ENCODE peak calls at places on chromosome 6, in nine cellular contexts. One of them, this sample, is unnamed.

GRCh38 chr6:27332692-27333641 is 20.9 kb upstream of the POM121L2 start:
- DNase-seq in tibial nerve: no peak
- DNase-seq in CD8-positive, alpha-beta memory T cell: peak; percentile 17
- DNase-seq in NCI-H510A treated with DMSO at 0.1 percent for 48 hours: peak; percentile 30
- DNase-seq in progenitor cell of endocrine pancreas: no peak
- DNase-seq in ovary: peak; percentile 48
- DNase-seq in stimulated activated CD8-positive, alpha-beta memory T cell treated with anti-CD3 and anti-CD28 coated beads, Interleukin-2, amount 100 ng/mL, for 1 hour: no peak
- DNase-seq in central memory CD4-positive, alpha-beta T cell: peak; percentile 47
- DNase-seq in activated CD8-positive, alpha-beta memory T cell treated with anti-CD3 and anti-CD28 coated beads for 4 hours: no peak
- DNase-seq in this sample: peak; percentile 29

GRCh38 chr6:89542856-89543254 is 95.7 kb downstream of the LYRM2 start:
- DNase-seq in stimulated activated CD8-positive, alpha-beta memory T cell treated with anti-CD3 and anti-CD28 coated beads, Interleukin-2, amount 100 ng/mL, for 1 hour: no peak
- DNase-seq in tibial nerve: no peak
- DNase-seq in activated CD8-positive, alpha-beta memory T cell treated with anti-CD3 and anti-CD28 coated beads for 4 hours: no peak
- DNase-seq in NCI-H510A treated with DMSO at 0.1 percent for 48 hours: no peak
- DNase-seq in progenitor cell of endocrine pancreas: no peak
- DNase-seq in ovary: no peak
- DNase-seq in CD8-positive, alpha-beta memory T cell: no peak
- DNase-seq in central memory CD4-positive, alpha-beta T cell: no peak
- DNase-seq in this sample: no peak

GRCh38 chr6:137866200-137866913 is 702 bp upstream of the TNFAIP3 start:
- DNase-seq in activated CD8-positive, alpha-beta memory T cell treated with anti-CD3 and anti-CD28 coated beads for 4 hours: no peak
- DNase-seq in ovary: peak; percentile 53
- DNase-seq in stimulated activated CD8-positive, alpha-beta memory T cell treated with anti-CD3 and anti-CD28 coated beads, Interleukin-2, amount 100 ng/mL, for 1 hour: no peak
- DNase-seq in tibial nerve: peak; percentile 39
- DNase-seq in NCI-H510A treated with DMSO at 0.1 percent for 48 hours: no peak
- DNase-seq in CD8-positive, alpha-beta memory T cell: no peak
- DNase-seq in progenitor cell of endocrine pancreas: peak; percentile 13
- DNase-seq in central memory CD4-positive, alpha-beta T cell: no peak
- DNase-seq in this sample: no peak

GRCh38 chr6:22765015-22765414 is 195.6 kb downstream of the HDGFL1 start:
- DNase-seq in stimulated activated CD8-positive, alpha-beta memory T cell treated with anti-CD3 and anti-CD28 coated beads, Interleukin-2, amount 100 ng/mL, for 1 hour: no peak
- DNase-seq in progenitor cell of endocrine pancreas: no peak
- DNase-seq in ovary: no peak
- DNase-seq in NCI-H510A treated with DMSO at 0.1 percent for 48 hours: no peak
- DNase-seq in tibial nerve: no peak
- DNase-seq in activated CD8-positive, alpha-beta memory T cell treated with anti-CD3 and anti-CD28 coated beads for 4 hours: no peak
- DNase-seq in CD8-positive, alpha-beta memory T cell: no peak
- DNase-seq in central memory CD4-positive, alpha-beta T cell: no peak
- DNase-seq in this sample: no peak

GRCh38 chr6:3343089-3343901 is 84.5 kb downstream of the PSMG4 start:
- DNase-seq in ovary: no peak
- DNase-seq in central memory CD4-positive, alpha-beta T cell: no peak
- DNase-seq in activated CD8-positive, alpha-beta memory T cell treated with anti-CD3 and anti-CD28 coated beads for 4 hours: no peak
- DNase-seq in progenitor cell of endocrine pancreas: no peak
- DNase-seq in stimulated activated CD8-positive, alpha-beta memory T cell treated with anti-CD3 and anti-CD28 coated beads, Interleukin-2, amount 100 ng/mL, for 1 hour: no peak
- DNase-seq in CD8-positive, alpha-beta memory T cell: no peak
- DNase-seq in tibial nerve: no peak
- DNase-seq in NCI-H510A treated with DMSO at 0.1 percent for 48 hours: no peak
- DNase-seq in this sample: no peak

GRCh38 chr6:37024665-37025337 is 19.3 kb downstream of the FGD2 start:
- DNase-seq in tibial nerve: no peak
- DNase-seq in activated CD8-positive, alpha-beta memory T cell treated with anti-CD3 and anti-CD28 coated beads for 4 hours: no peak
- DNase-seq in stimulated activated CD8-positive, alpha-beta memory T cell treated with anti-CD3 and anti-CD28 coated beads, Interleukin-2, amount 100 ng/mL, for 1 hour: no peak
- DNase-seq in ovary: no peak
- DNase-seq in central memory CD4-positive, alpha-beta T cell: no peak
- DNase-seq in progenitor cell of endocrine pancreas: no peak
- DNase-seq in NCI-H510A treated with DMSO at 0.1 percent for 48 hours: no peak
- DNase-seq in CD8-positive, alpha-beta memory T cell: no peak
- DNase-seq in this sample: no peak

GRCh38 chr6:151806757-151807512 is 547 bp upstream of the ESR1 start:
- DNase-seq in NCI-H510A treated with DMSO at 0.1 percent for 48 hours: no peak
- DNase-seq in central memory CD4-positive, alpha-beta T cell: no peak
- DNase-seq in progenitor cell of endocrine pancreas: no peak
- DNase-seq in stimulated activated CD8-positive, alpha-beta memory T cell treated with anti-CD3 and anti-CD28 coated beads, Interleukin-2, amount 100 ng/mL, for 1 hour: no peak
- DNase-seq in ovary: no peak
- DNase-seq in CD8-positive, alpha-beta memory T cell: no peak
- DNase-seq in activated CD8-positive, alpha-beta memory T cell treated with anti-CD3 and anti-CD28 coated beads for 4 hours: no peak
- DNase-seq in tibial nerve: no peak
- DNase-seq in this sample: no peak

GRCh38 chr6:134822920-134823430 is 126.9 kb downstream of the ALDH8A1 start:
- DNase-seq in NCI-H510A treated with DMSO at 0.1 percent for 48 hours: peak; percentile 57
- DNase-seq in activated CD8-positive, alpha-beta memory T cell treated with anti-CD3 and anti-CD28 coated beads for 4 hours: no peak
- DNase-seq in tibial nerve: peak; percentile 77
- DNase-seq in stimulated activated CD8-positive, alpha-beta memory T cell treated with anti-CD3 and anti-CD28 coated beads, Interleukin-2, amount 100 ng/mL, for 1 hour: no peak
- DNase-seq in central memory CD4-positive, alpha-beta T cell: peak; percentile 36
- DNase-seq in CD8-positive, alpha-beta memory T cell: no peak
- DNase-seq in progenitor cell of endocrine pancreas: peak; percentile 43
- DNase-seq in ovary: peak; percentile 47
- DNase-seq in this sample: peak; percentile 36

GRCh38 chr6:6725834-6726194 is 137.3 kb downstream of the LY86 start:
- DNase-seq in activated CD8-positive, alpha-beta memory T cell treated with anti-CD3 and anti-CD28 coated beads for 4 hours: no peak
- DNase-seq in ovary: no peak
- DNase-seq in NCI-H510A treated with DMSO at 0.1 percent for 48 hours: no peak
- DNase-seq in central memory CD4-positive, alpha-beta T cell: no peak
- DNase-seq in progenitor cell of endocrine pancreas: no peak
- DNase-seq in CD8-positive, alpha-beta memory T cell: no peak
- DNase-seq in tibial nerve: no peak
- DNase-seq in stimulated activated CD8-positive, alpha-beta memory T cell treated with anti-CD3 and anti-CD28 coated beads, Interleukin-2, amount 100 ng/mL, for 1 hour: no peak
- DNase-seq in this sample: no peak

GRCh38 chr6:37058084-37058586 is 52.7 kb downstream of the FGD2 start:
- DNase-seq in stimulated activated CD8-positive, alpha-beta memory T cell treated with anti-CD3 and anti-CD28 coated beads, Interleukin-2, amount 100 ng/mL, for 1 hour: no peak
- DNase-seq in progenitor cell of endocrine pancreas: no peak
- DNase-seq in ovary: no peak
- DNase-seq in CD8-positive, alpha-beta memory T cell: no peak
- DNase-seq in activated CD8-positive, alpha-beta memory T cell treated with anti-CD3 and anti-CD28 coated beads for 4 hours: no peak
- DNase-seq in tibial nerve: no peak
- DNase-seq in NCI-H510A treated with DMSO at 0.1 percent for 48 hours: no peak
- DNase-seq in central memory CD4-positive, alpha-beta T cell: no peak
- DNase-seq in this sample: no peak

GRCh38 chr6:98764378-98764911 is 69.9 kb upstream of the POU3F2 start:
- DNase-seq in tibial nerve: no peak
- DNase-seq in activated CD8-positive, alpha-beta memory T cell treated with anti-CD3 and anti-CD28 coated beads for 4 hours: no peak
- DNase-seq in CD8-positive, alpha-beta memory T cell: no peak
- DNase-seq in ovary: no peak
- DNase-seq in central memory CD4-positive, alpha-beta T cell: no peak
- DNase-seq in stimulated activated CD8-positive, alpha-beta memory T cell treated with anti-CD3 and anti-CD28 coated beads, Interleukin-2, amount 100 ng/mL, for 1 hour: no peak
- DNase-seq in progenitor cell of endocrine pancreas: no peak
- DNase-seq in NCI-H510A treated with DMSO at 0.1 percent for 48 hours: no peak
- DNase-seq in this sample: no peak

GRCh38 chr6:104633125-104633524 is 226.6 kb downstream of the HACE1 start:
- DNase-seq in CD8-positive, alpha-beta memory T cell: no peak
- DNase-seq in central memory CD4-positive, alpha-beta T cell: no peak
- DNase-seq in progenitor cell of endocrine pancreas: no peak
- DNase-seq in tibial nerve: no peak
- DNase-seq in NCI-H510A treated with DMSO at 0.1 percent for 48 hours: no peak
- DNase-seq in ovary: no peak
- DNase-seq in activated CD8-positive, alpha-beta memory T cell treated with anti-CD3 and anti-CD28 coated beads for 4 hours: no peak
- DNase-seq in stimulated activated CD8-positive, alpha-beta memory T cell treated with anti-CD3 and anti-CD28 coated beads, Interleukin-2, amount 100 ng/mL, for 1 hour: no peak
- DNase-seq in this sample: no peak

GRCh38 chr6:169654590-169655391 is 47.0 kb downstream of the WDR27 start:
- DNase-seq in progenitor cell of endocrine pancreas: peak; percentile 23
- DNase-seq in ovary: peak; percentile 86
- DNase-seq in stimulated activated CD8-positive, alpha-beta memory T cell treated with anti-CD3 and anti-CD28 coated beads, Interleukin-2, amount 100 ng/mL, for 1 hour: peak; percentile 46
- DNase-seq in CD8-positive, alpha-beta memory T cell: peak; percentile 60
- DNase-seq in NCI-H510A treated with DMSO at 0.1 percent for 48 hours: peak; percentile 83
- DNase-seq in tibial nerve: peak; percentile 63
- DNase-seq in central memory CD4-positive, alpha-beta T cell: peak; percentile 73
- DNase-seq in activated CD8-positive, alpha-beta memory T cell treated with anti-CD3 and anti-CD28 coated beads for 4 hours: peak; percentile 41
- DNase-seq in this sample: peak; percentile 73

GRCh38 chr6:144077881-144078280 is 17.5 kb downstream of the SF3B5 start:
- DNase-seq in NCI-H510A treated with DMSO at 0.1 percent for 48 hours: no peak
- DNase-seq in ovary: no peak
- DNase-seq in tibial nerve: no peak
- DNase-seq in activated CD8-positive, alpha-beta memory T cell treated with anti-CD3 and anti-CD28 coated beads for 4 hours: no peak
- DNase-seq in CD8-positive, alpha-beta memory T cell: no peak
- DNase-seq in progenitor cell of endocrine pancreas: no peak
- DNase-seq in central memory CD4-positive, alpha-beta T cell: no peak
- DNase-seq in stimulated activated CD8-positive, alpha-beta memory T cell treated with anti-CD3 and anti-CD28 coated beads, Interleukin-2, amount 100 ng/mL, for 1 hour: no peak
- DNase-seq in this sample: no peak

GRCh38 chr6:157710604-157711003 is 112.4 kb upstream of the SNX9 start:
- DNase-seq in activated CD8-positive, alpha-beta memory T cell treated with anti-CD3 and anti-CD28 coated beads for 4 hours: no peak
- DNase-seq in ovary: no peak
- DNase-seq in central memory CD4-positive, alpha-beta T cell: no peak
- DNase-seq in NCI-H510A treated with DMSO at 0.1 percent for 48 hours: no peak
- DNase-seq in progenitor cell of endocrine pancreas: no peak
- DNase-seq in CD8-positive, alpha-beta memory T cell: no peak
- DNase-seq in tibial nerve: no peak
- DNase-seq in stimulated activated CD8-positive, alpha-beta memory T cell treated with anti-CD3 and anti-CD28 coated beads, Interleukin-2, amount 100 ng/mL, for 1 hour: no peak
- DNase-seq in this sample: no peak

GRCh38 chr6:29631860-29632731 is 887 bp downstream of the GABBR1 start:
- DNase-seq in stimulated activated CD8-positive, alpha-beta memory T cell treated with anti-CD3 and anti-CD28 coated beads, Interleukin-2, amount 100 ng/mL, for 1 hour: peak; percentile 38
- DNase-seq in CD8-positive, alpha-beta memory T cell: peak; percentile 52
- DNase-seq in ovary: peak; percentile 78
- DNase-seq in activated CD8-positive, alpha-beta memory T cell treated with anti-CD3 and anti-CD28 coated beads for 4 hours: peak; percentile 44
- DNase-seq in tibial nerve: peak; percentile 27
- DNase-seq in central memory CD4-positive, alpha-beta T cell: peak; percentile 61
- DNase-seq in progenitor cell of endocrine pancreas: peak; percentile 47
- DNase-seq in NCI-H510A treated with DMSO at 0.1 percent for 48 hours: peak; percentile 58
- DNase-seq in this sample: peak; percentile 76

GRCh38 chr6:20655317-20655716 is 121.1 kb downstream of the CDKAL1 start:
- DNase-seq in NCI-H510A treated with DMSO at 0.1 percent for 48 hours: no peak
- DNase-seq in ovary: no peak
- DNase-seq in tibial nerve: no peak
- DNase-seq in CD8-positive, alpha-beta memory T cell: no peak
- DNase-seq in activated CD8-positive, alpha-beta memory T cell treated with anti-CD3 and anti-CD28 coated beads for 4 hours: no peak
- DNase-seq in central memory CD4-positive, alpha-beta T cell: no peak
- DNase-seq in stimulated activated CD8-positive, alpha-beta memory T cell treated with anti-CD3 and anti-CD28 coated beads, Interleukin-2, amount 100 ng/mL, for 1 hour: no peak
- DNase-seq in progenitor cell of endocrine pancreas: no peak
- DNase-seq in this sample: no peak

GRCh38 chr6:148747145-148747492 is 289 bp downstream of the UST start:
- DNase-seq in progenitor cell of endocrine pancreas: peak; percentile 30
- DNase-seq in stimulated activated CD8-positive, alpha-beta memory T cell treated with anti-CD3 and anti-CD28 coated beads, Interleukin-2, amount 100 ng/mL, for 1 hour: no peak
- DNase-seq in ovary: peak; percentile 82
- DNase-seq in CD8-positive, alpha-beta memory T cell: no peak
- DNase-seq in central memory CD4-positive, alpha-beta T cell: no peak
- DNase-seq in activated CD8-positive, alpha-beta memory T cell treated with anti-CD3 and anti-CD28 coated beads for 4 hours: no peak
- DNase-seq in tibial nerve: peak; percentile 30
- DNase-seq in NCI-H510A treated with DMSO at 0.1 percent for 48 hours: peak; percentile 42
- DNase-seq in this sample: no peak

GRCh38 chr6:3518356-3518841 is 61.5 kb upstream of the SLC22A23 start:
- DNase-seq in ovary: peak; percentile 45
- DNase-seq in CD8-positive, alpha-beta memory T cell: no peak
- DNase-seq in stimulated activated CD8-positive, alpha-beta memory T cell treated with anti-CD3 and anti-CD28 coated beads, Interleukin-2, amount 100 ng/mL, for 1 hour: no peak
- DNase-seq in progenitor cell of endocrine pancreas: no peak
- DNase-seq in tibial nerve: no peak
- DNase-seq in NCI-H510A treated with DMSO at 0.1 percent for 48 hours: no peak
- DNase-seq in central memory CD4-positive, alpha-beta T cell: no peak
- DNase-seq in activated CD8-positive, alpha-beta memory T cell treated with anti-CD3 and anti-CD28 coated beads for 4 hours: no peak
- DNase-seq in this sample: no peak

GRCh38 chr6:107334026-107334425 is 125.3 kb downstream of the PDSS2 start:
- DNase-seq in stimulated activated CD8-positive, alpha-beta memory T cell treated with anti-CD3 and anti-CD28 coated beads, Interleukin-2, amount 100 ng/mL, for 1 hour: no peak
- DNase-seq in ovary: no peak
- DNase-seq in tibial nerve: no peak
- DNase-seq in NCI-H510A treated with DMSO at 0.1 percent for 48 hours: no peak
- DNase-seq in CD8-positive, alpha-beta memory T cell: no peak
- DNase-seq in central memory CD4-positive, alpha-beta T cell: no peak
- DNase-seq in activated CD8-positive, alpha-beta memory T cell treated with anti-CD3 and anti-CD28 coated beads for 4 hours: no peak
- DNase-seq in progenitor cell of endocrine pancreas: no peak
- DNase-seq in this sample: no peak

GRCh38 chr6:155093430-155093829 is 98.3 kb downstream of the TIAM2 start:
- DNase-seq in activated CD8-positive, alpha-beta memory T cell treated with anti-CD3 and anti-CD28 coated beads for 4 hours: no peak
- DNase-seq in CD8-positive, alpha-beta memory T cell: peak; percentile 12
- DNase-seq in tibial nerve: no peak
- DNase-seq in NCI-H510A treated with DMSO at 0.1 percent for 48 hours: no peak
- DNase-seq in stimulated activated CD8-positive, alpha-beta memory T cell treated with anti-CD3 and anti-CD28 coated beads, Interleukin-2, amount 100 ng/mL, for 1 hour: no peak
- DNase-seq in progenitor cell of endocrine pancreas: no peak
- DNase-seq in central memory CD4-positive, alpha-beta T cell: peak; percentile 27
- DNase-seq in ovary: no peak
- DNase-seq in this sample: no peak

GRCh38 chr6:149834513-149835481 is 29.4 kb downstream of the LRP11 start:
- DNase-seq in tibial nerve: peak; percentile 96
- DNase-seq in progenitor cell of endocrine pancreas: peak; percentile 53
- DNase-seq in stimulated activated CD8-positive, alpha-beta memory T cell treated with anti-CD3 and anti-CD28 coated beads, Interleukin-2, amount 100 ng/mL, for 1 hour: peak; percentile 35
- DNase-seq in activated CD8-positive, alpha-beta memory T cell treated with anti-CD3 and anti-CD28 coated beads for 4 hours: peak; percentile 37
- DNase-seq in central memory CD4-positive, alpha-beta T cell: peak; percentile 65
- DNase-seq in CD8-positive, alpha-beta memory T cell: peak; percentile 57
- DNase-seq in NCI-H510A treated with DMSO at 0.1 percent for 48 hours: peak; percentile 38
- DNase-seq in ovary: no peak
- DNase-seq in this sample: peak; percentile 58

GRCh38 chr6:169190144-169190584 is 63.5 kb downstream of the THBS2 start:
- DNase-seq in stimulated activated CD8-positive, alpha-beta memory T cell treated with anti-CD3 and anti-CD28 coated beads, Interleukin-2, amount 100 ng/mL, for 1 hour: no peak
- DNase-seq in tibial nerve: peak; percentile 61
- DNase-seq in CD8-positive, alpha-beta memory T cell: no peak
- DNase-seq in central memory CD4-positive, alpha-beta T cell: no peak
- DNase-seq in ovary: peak; percentile 87
- DNase-seq in NCI-H510A treated with DMSO at 0.1 percent for 48 hours: no peak
- DNase-seq in activated CD8-positive, alpha-beta memory T cell treated with anti-CD3 and anti-CD28 coated beads for 4 hours: no peak
- DNase-seq in progenitor cell of endocrine pancreas: no peak
- DNase-seq in this sample: no peak

GRCh38 chr6:30957716-30958115 is 16.9 kb downstream of the MUCL3 start:
- DNase-seq in central memory CD4-positive, alpha-beta T cell: no peak
- DNase-seq in CD8-positive, alpha-beta memory T cell: no peak
- DNase-seq in stimulated activated CD8-positive, alpha-beta memory T cell treated with anti-CD3 and anti-CD28 coated beads, Interleukin-2, amount 100 ng/mL, for 1 hour: no peak
- DNase-seq in activated CD8-positive, alpha-beta memory T cell treated with anti-CD3 and anti-CD28 coated beads for 4 hours: no peak
- DNase-seq in NCI-H510A treated with DMSO at 0.1 percent for 48 hours: no peak
- DNase-seq in ovary: no peak
- DNase-seq in tibial nerve: no peak
- DNase-seq in progenitor cell of endocrine pancreas: no peak
- DNase-seq in this sample: no peak

GRCh38 chr6:3844097-3844463 is 5.1 kb upstream of the FAM50B start:
- DNase-seq in activated CD8-positive, alpha-beta memory T cell treated with anti-CD3 and anti-CD28 coated beads for 4 hours: no peak
- DNase-seq in central memory CD4-positive, alpha-beta T cell: no peak
- DNase-seq in tibial nerve: no peak
- DNase-seq in progenitor cell of endocrine pancreas: no peak
- DNase-seq in CD8-positive, alpha-beta memory T cell: no peak
- DNase-seq in stimulated activated CD8-positive, alpha-beta memory T cell treated with anti-CD3 and anti-CD28 coated beads, Interleukin-2, amount 100 ng/mL, for 1 hour: no peak
- DNase-seq in NCI-H510A treated with DMSO at 0.1 percent for 48 hours: no peak
- DNase-seq in ovary: no peak
- DNase-seq in this sample: no peak

GRCh38 chr6:43220439-43220951 is 8.8 kb downstream of the DNPH1 start:
- DNase-seq in progenitor cell of endocrine pancreas: no peak
- DNase-seq in CD8-positive, alpha-beta memory T cell: no peak
- DNase-seq in ovary: no peak
- DNase-seq in stimulated activated CD8-positive, alpha-beta memory T cell treated with anti-CD3 and anti-CD28 coated beads, Interleukin-2, amount 100 ng/mL, for 1 hour: no peak
- DNase-seq in NCI-H510A treated with DMSO at 0.1 percent for 48 hours: no peak
- DNase-seq in activated CD8-positive, alpha-beta memory T cell treated with anti-CD3 and anti-CD28 coated beads for 4 hours: no peak
- DNase-seq in central memory CD4-positive, alpha-beta T cell: no peak
- DNase-seq in tibial nerve: no peak
- DNase-seq in this sample: no peak

GRCh38 chr6:6927437-6928361 is 180.1 kb upstream of the RREB1 start:
- DNase-seq in tibial nerve: no peak
- DNase-seq in ovary: peak; percentile 71
- DNase-seq in central memory CD4-positive, alpha-beta T cell: no peak
- DNase-seq in activated CD8-positive, alpha-beta memory T cell treated with anti-CD3 and anti-CD28 coated beads for 4 hours: no peak
- DNase-seq in stimulated activated CD8-positive, alpha-beta memory T cell treated with anti-CD3 and anti-CD28 coated beads, Interleukin-2, amount 100 ng/mL, for 1 hour: no peak
- DNase-seq in CD8-positive, alpha-beta memory T cell: no peak
- DNase-seq in NCI-H510A treated with DMSO at 0.1 percent for 48 hours: no peak
- DNase-seq in progenitor cell of endocrine pancreas: no peak
- DNase-seq in this sample: peak; percentile 3

GRCh38 chr6:85143686-85144085 is 306.2 kb upstream of the NT5E start:
- DNase-seq in stimulated activated CD8-positive, alpha-beta memory T cell treated with anti-CD3 and anti-CD28 coated beads, Interleukin-2, amount 100 ng/mL, for 1 hour: no peak
- DNase-seq in progenitor cell of endocrine pancreas: no peak
- DNase-seq in ovary: no peak
- DNase-seq in CD8-positive, alpha-beta memory T cell: no peak
- DNase-seq in activated CD8-positive, alpha-beta memory T cell treated with anti-CD3 and anti-CD28 coated beads for 4 hours: no peak
- DNase-seq in central memory CD4-positive, alpha-beta T cell: no peak
- DNase-seq in tibial nerve: no peak
- DNase-seq in NCI-H510A treated with DMSO at 0.1 percent for 48 hours: no peak
- DNase-seq in this sample: no peak

GRCh38 chr6:105181981-105182515 is 2.2 kb upstream of the POPDC3 start:
- DNase-seq in tibial nerve: no peak
- DNase-seq in NCI-H510A treated with DMSO at 0.1 percent for 48 hours: no peak
- DNase-seq in CD8-positive, alpha-beta memory T cell: no peak
- DNase-seq in central memory CD4-positive, alpha-beta T cell: no peak
- DNase-seq in progenitor cell of endocrine pancreas: no peak
- DNase-seq in stimulated activated CD8-positive, alpha-beta memory T cell treated with anti-CD3 and anti-CD28 coated beads, Interleukin-2, amount 100 ng/mL, for 1 hour: no peak
- DNase-seq in ovary: no peak
- DNase-seq in activated CD8-positive, alpha-beta memory T cell treated with anti-CD3 and anti-CD28 coated beads for 4 hours: no peak
- DNase-seq in this sample: no peak

GRCh38 chr6:19327684-19328083 is 509.5 kb upstream of the ID4 start:
- DNase-seq in progenitor cell of endocrine pancreas: no peak
- DNase-seq in tibial nerve: no peak
- DNase-seq in ovary: no peak
- DNase-seq in activated CD8-positive, alpha-beta memory T cell treated with anti-CD3 and anti-CD28 coated beads for 4 hours: no peak
- DNase-seq in NCI-H510A treated with DMSO at 0.1 percent for 48 hours: peak; percentile 23
- DNase-seq in stimulated activated CD8-positive, alpha-beta memory T cell treated with anti-CD3 and anti-CD28 coated beads, Interleukin-2, amount 100 ng/mL, for 1 hour: no peak
- DNase-seq in central memory CD4-positive, alpha-beta T cell: no peak
- DNase-seq in CD8-positive, alpha-beta memory T cell: no peak
- DNase-seq in this sample: no peak

GRCh38 chr6:2245954-2246863 is 804 bp upstream of the GMDS start:
- DNase-seq in ovary: peak; percentile 57
- DNase-seq in progenitor cell of endocrine pancreas: peak; percentile 46
- DNase-seq in NCI-H510A treated with DMSO at 0.1 percent for 48 hours: peak; percentile 73
- DNase-seq in tibial nerve: peak; percentile 43
- DNase-seq in stimulated activated CD8-positive, alpha-beta memory T cell treated with anti-CD3 and anti-CD28 coated beads, Interleukin-2, amount 100 ng/mL, for 1 hour: peak; percentile 21
- DNase-seq in central memory CD4-positive, alpha-beta T cell: peak; percentile 24
- DNase-seq in activated CD8-positive, alpha-beta memory T cell treated with anti-CD3 and anti-CD28 coated beads for 4 hours: peak; percentile 4
- DNase-seq in CD8-positive, alpha-beta memory T cell: peak; percentile 18
- DNase-seq in this sample: no peak